ENCODE peak calls at places on chromosome 16, in five cellular contexts. One of them, this sample, is unnamed.

GRCh38 chr16:5944971-5945370 is 847.4 kb upstream of the EEF2KMT start:
- DNase-seq in heart right ventricle: no peak
- DNase-seq in NCI-H345: no peak
- DNase-seq in brain pericyte: no peak
- DNase-seq in transverse colon: no peak
- DNase-seq in this sample: no peak

GRCh38 chr16:17370233-17371013 is 100.3 kb downstream of the XYLT1 start:
- DNase-seq in heart right ventricle: no peak
- DNase-seq in NCI-H345: no peak
- DNase-seq in brain pericyte: no peak
- DNase-seq in transverse colon: no peak
- DNase-seq in this sample: no peak

GRCh38 chr16:89822188-89823086 is 5.8 kb upstream of the SPIRE2 start:
- DNase-seq in heart right ventricle: no peak
- DNase-seq in NCI-H345: peak; percentile 25
- DNase-seq in brain pericyte: no peak
- DNase-seq in transverse colon: peak; percentile 54
- DNase-seq in this sample: no peak

GRCh38 chr16:69865701-69866100 is 85.4 kb upstream of the CLEC18A start:
- DNase-seq in heart right ventricle: peak; percentile 23
- DNase-seq in NCI-H345: no peak
- DNase-seq in brain pericyte: no peak
- DNase-seq in transverse colon: no peak
- DNase-seq in this sample: no peak

GRCh38 chr16:77225182-77225581 is 26.0 kb downstream of the SYCE1L start:
- DNase-seq in heart right ventricle: no peak
- DNase-seq in NCI-H345: no peak
- DNase-seq in brain pericyte: no peak
- DNase-seq in transverse colon: no peak
- DNase-seq in this sample: no peak

GRCh38 chr16:78220571-78220970 is 121.1 kb downstream of the WWOX start:
- DNase-seq in heart right ventricle: no peak
- DNase-seq in NCI-H345: no peak
- DNase-seq in brain pericyte: no peak
- DNase-seq in transverse colon: no peak
- DNase-seq in this sample: no peak

GRCh38 chr16:69600202-69600601 is 34.4 kb downstream of the NFAT5 start:
- DNase-seq in heart right ventricle: no peak
- DNase-seq in NCI-H345: no peak
- DNase-seq in brain pericyte: no peak
- DNase-seq in transverse colon: no peak
- DNase-seq in this sample: no peak

GRCh38 chr16:12124742-12125141 is 148.2 kb downstream of the SNX29 start:
- DNase-seq in heart right ventricle: no peak
- DNase-seq in NCI-H345: no peak
- DNase-seq in brain pericyte: no peak
- DNase-seq in transverse colon: no peak
- DNase-seq in this sample: no peak

GRCh38 chr16:53282975-53283946 is 151.0 kb upstream of the RBL2 start:
- DNase-seq in heart right ventricle: no peak
- DNase-seq in NCI-H345: peak; percentile 21
- DNase-seq in brain pericyte: peak; percentile 3
- DNase-seq in transverse colon: no peak
- DNase-seq in this sample: no peak

GRCh38 chr16:17775061-17775460 is 304.3 kb upstream of the XYLT1 start:
- DNase-seq in heart right ventricle: no peak
- DNase-seq in NCI-H345: no peak
- DNase-seq in brain pericyte: no peak
- DNase-seq in transverse colon: no peak
- DNase-seq in this sample: no peak

GRCh38 chr16:50246299-50247122 is 19.8 kb upstream of the ADCY7 start:
- DNase-seq in heart right ventricle: no peak
- DNase-seq in NCI-H345: no peak
- DNase-seq in brain pericyte: no peak
- DNase-seq in transverse colon: no peak
- DNase-seq in this sample: no peak

GRCh38 chr16:51151435-51151950 is 423 bp upstream of the SALL1 start:
- DNase-seq in heart right ventricle: peak; percentile 63
- DNase-seq in NCI-H345: peak; percentile 69
- DNase-seq in brain pericyte: no peak
- DNase-seq in transverse colon: peak; percentile 23
- DNase-seq in this sample: peak; percentile 81

GRCh38 chr16:47142469-47143328 is 1.0 kb downstream of the NETO2 start:
- DNase-seq in heart right ventricle: peak; percentile 11
- DNase-seq in NCI-H345: peak; percentile 29
- DNase-seq in brain pericyte: peak; percentile 22
- DNase-seq in transverse colon: peak; percentile 36
- DNase-seq in this sample: peak; percentile 44

GRCh38 chr16:76970087-76970744 is 220.8 kb upstream of the MON1B start:
- DNase-seq in heart right ventricle: no peak
- DNase-seq in NCI-H345: no peak
- DNase-seq in brain pericyte: no peak
- DNase-seq in transverse colon: no peak
- DNase-seq in this sample: no peak

GRCh38 chr16:81431554-81432353 is 12.9 kb upstream of the CMIP start:
- DNase-seq in heart right ventricle: no peak
- DNase-seq in NCI-H345: peak; percentile 12
- DNase-seq in brain pericyte: no peak
- DNase-seq in transverse colon: no peak
- DNase-seq in this sample: no peak

GRCh38 chr16:53745126-53745525 is 41.2 kb downstream of the FTO start:
- DNase-seq in heart right ventricle: no peak
- DNase-seq in NCI-H345: no peak
- DNase-seq in brain pericyte: no peak
- DNase-seq in transverse colon: no peak
- DNase-seq in this sample: no peak

This sample was measured in nucleus accumbens.